ENCODE peak calls at places on chromosomes 11 and 22, in six cellular contexts. One of them, this sample, is unnamed.

GRCh38 chr22:28464179-28464578 is 215.5 kb downstream of the TTC28 start:
- DNase-seq in HCT116: no peak
- DNase-seq in breast epithelium: no peak
- DNase-seq in spleen: no peak
- DNase-seq in vagina: no peak
- DNase-seq in stomach: no peak
- DNase-seq in this sample: no peak

GRCh38 chr11:20438637-20439036 is 51.1 kb downstream of the PRMT3 start:
- DNase-seq in stomach: no peak
- DNase-seq in vagina: no peak
- DNase-seq in spleen: no peak
- DNase-seq in breast epithelium: no peak
- DNase-seq in HCT116: no peak
- DNase-seq in this sample: no peak

GRCh38 chr11:113241190-113242051 is 73.0 kb upstream of the TTC12 start:
- DNase-seq in HCT116: no peak
- DNase-seq in stomach: no peak
- DNase-seq in breast epithelium: no peak
- DNase-seq in spleen: no peak
- DNase-seq in vagina: no peak
- DNase-seq in this sample: no peak

GRCh38 chr22:28102413-28102812 is 183.4 kb upstream of the PITPNB start:
- DNase-seq in breast epithelium: no peak
- DNase-seq in vagina: no peak
- DNase-seq in HCT116: no peak
- DNase-seq in spleen: no peak
- DNase-seq in stomach: no peak
- DNase-seq in this sample: no peak

GRCh38 chr11:89175796-89176195 is 1.9 kb upstream of the TYR start:
- DNase-seq in spleen: no peak
- DNase-seq in breast epithelium: no peak
- DNase-seq in HCT116: no peak
- DNase-seq in vagina: no peak
- DNase-seq in stomach: no peak
- DNase-seq in this sample: no peak

GRCh38 chr22:49091451-49091850 is 736.2 kb downstream of the BRD1 start:
- DNase-seq in vagina: no peak
- DNase-seq in spleen: peak; percentile 45
- DNase-seq in stomach: no peak
- DNase-seq in HCT116: no peak
- DNase-seq in breast epithelium: no peak
- DNase-seq in this sample: no peak

GRCh38 chr22:50201191-50202129 is 649 bp downstream of the SELENOO start:
- DNase-seq in vagina: no peak
- DNase-seq in breast epithelium: no peak
- DNase-seq in stomach: peak; percentile 62
- DNase-seq in spleen: peak; percentile 87
- DNase-seq in HCT116: no peak
- DNase-seq in this sample: no peak

GRCh38 chr22:47177334-47177815 is 414.9 kb downstream of the TBC1D22A start:
- DNase-seq in vagina: no peak
- DNase-seq in breast epithelium: no peak
- DNase-seq in spleen: peak; percentile 58
- DNase-seq in HCT116: no peak
- DNase-seq in stomach: no peak
- DNase-seq in this sample: peak; percentile 47

GRCh38 chr11:120666121-120666639 is 154.6 kb downstream of the GRIK4 start:
- DNase-seq in spleen: no peak
- DNase-seq in HCT116: no peak
- DNase-seq in breast epithelium: no peak
- DNase-seq in vagina: no peak
- DNase-seq in stomach: no peak
- DNase-seq in this sample: no peak

GRCh38 chr11:116948375-116948774 is 111.0 kb upstream of the APOA1 start:
- DNase-seq in HCT116: peak; percentile 42
- DNase-seq in spleen: no peak
- DNase-seq in vagina: no peak
- DNase-seq in breast epithelium: no peak
- DNase-seq in stomach: no peak
- DNase-seq in this sample: no peak

GRCh38 chr11:45405916-45406670 is 120.0 kb upstream of the SYT13 start:
- DNase-seq in vagina: no peak
- DNase-seq in spleen: no peak
- DNase-seq in HCT116: no peak
- DNase-seq in stomach: peak; percentile 11
- DNase-seq in breast epithelium: no peak
- DNase-seq in this sample: no peak

GRCh38 chr11:15967966-15968365 is 388.4 kb downstream of the SOX6 start:
- DNase-seq in breast epithelium: no peak
- DNase-seq in HCT116: no peak
- DNase-seq in vagina: no peak
- DNase-seq in spleen: no peak
- DNase-seq in stomach: no peak
- DNase-seq in this sample: no peak

GRCh38 chr11:117799634-117800033 is 2.6 kb upstream of the DSCAML1 start:
- DNase-seq in spleen: no peak
- DNase-seq in breast epithelium: no peak
- DNase-seq in vagina: no peak
- DNase-seq in stomach: no peak
- DNase-seq in HCT116: no peak
- DNase-seq in this sample: no peak

GRCh38 chr11:78110351-78110750 is 29.1 kb downstream of the ALG8 start:
- DNase-seq in breast epithelium: no peak
- DNase-seq in spleen: no peak
- DNase-seq in HCT116: no peak
- DNase-seq in vagina: no peak
- DNase-seq in stomach: no peak
- DNase-seq in this sample: no peak

GRCh38 chr22:30472994-30473720 is 1.3 kb upstream of the SEC14L3 start:
- DNase-seq in HCT116: no peak
- DNase-seq in spleen: no peak
- DNase-seq in vagina: no peak
- DNase-seq in stomach: no peak
- DNase-seq in breast epithelium: no peak
- DNase-seq in this sample: no peak

GRCh38 chr11:100863080-100863581 is 176.0 kb downstream of the ARHGAP42 start:
- DNase-seq in spleen: no peak
- DNase-seq in HCT116: no peak
- DNase-seq in stomach: peak; percentile 52
- DNase-seq in vagina: no peak
- DNase-seq in breast epithelium: no peak
- DNase-seq in this sample: no peak
- TF ChIP-seq POLR2AphosphoS5 in spleen: peak; percentile 7
- TF ChIP-seq POLR2AphosphoS5 in HCT116: no peak
- TF ChIP-seq POLR2AphosphoS5 in stomach: peak; percentile 51
- TF ChIP-seq POLR2AphosphoS5 in vagina: no peak
- TF ChIP-seq POLR2AphosphoS5 in breast epithelium: no peak
- TF ChIP-seq POLR2AphosphoS5 in this sample: no peak

DNA sequence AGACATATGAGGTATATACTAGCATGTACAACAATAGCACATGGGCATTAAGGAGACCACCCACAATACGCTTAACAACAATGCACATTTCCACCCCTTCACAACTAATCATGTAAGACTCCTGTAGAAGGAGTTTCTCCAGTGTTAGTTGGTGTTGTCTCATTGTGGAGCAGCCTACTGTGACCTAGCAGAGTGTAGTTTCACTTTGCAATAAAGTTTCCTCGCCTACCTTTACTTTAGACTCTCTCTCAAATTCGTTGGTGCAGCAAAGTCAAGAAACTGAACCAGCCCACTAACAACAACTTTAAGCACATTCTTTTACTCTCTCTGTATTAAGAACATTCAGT is 863.6 kb downstream of the FAM181B start:
- DNase-seq in HCT116: no peak
- DNase-seq in vagina: no peak
- DNase-seq in spleen: no peak
- DNase-seq in breast epithelium: no peak
- DNase-seq in stomach: no peak
- DNase-seq in this sample: no peak
- TF ChIP-seq POLR2AphosphoS5 in HCT116: no peak
- TF ChIP-seq POLR2AphosphoS5 in vagina: no peak
- TF ChIP-seq POLR2AphosphoS5 in spleen: no peak
- TF ChIP-seq POLR2AphosphoS5 in breast epithelium: no peak
- TF ChIP-seq POLR2AphosphoS5 in stomach: no peak
- TF ChIP-seq POLR2AphosphoS5 in this sample: no peak

DNA sequence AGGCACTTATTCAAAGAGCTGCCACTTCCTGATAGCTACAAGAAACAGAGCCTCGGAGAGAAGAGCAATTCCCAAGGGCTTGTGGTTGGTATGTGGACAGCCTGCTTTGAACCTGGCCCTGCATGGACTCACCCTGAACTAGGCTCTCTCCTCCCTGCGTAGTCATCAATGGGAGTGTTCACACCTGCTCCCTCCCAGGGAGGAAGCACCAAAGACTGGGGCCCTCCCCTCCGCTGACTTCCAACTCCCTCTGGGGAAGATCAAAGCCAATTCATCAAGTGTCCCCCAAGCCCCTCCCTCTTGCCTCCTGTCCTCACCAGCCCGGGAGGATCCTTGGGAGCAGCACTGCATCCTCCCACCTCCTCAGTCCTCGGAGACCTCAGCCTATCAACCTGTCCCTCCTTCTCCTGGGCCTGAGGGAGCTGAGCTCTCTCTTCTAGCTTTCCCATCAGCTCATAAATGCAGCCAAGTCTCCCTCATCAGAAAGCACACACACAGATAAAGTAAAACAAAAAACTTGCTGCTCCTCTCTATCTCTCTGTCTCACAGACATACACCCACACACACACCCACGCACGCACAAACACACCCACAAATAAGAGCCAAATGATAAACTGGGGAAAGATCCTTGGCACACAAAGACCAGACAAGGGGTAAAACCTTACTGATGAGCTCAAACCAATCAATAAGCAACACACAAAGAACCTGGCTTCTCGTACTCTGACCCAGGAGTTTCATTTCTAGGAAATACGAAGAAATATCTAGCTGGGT is 3.3 kb downstream of the A4GALT start:
- DNase-seq in breast epithelium: no peak
- DNase-seq in spleen: no peak
- DNase-seq in stomach: no peak
- DNase-seq in HCT116: no peak
- DNase-seq in vagina: no peak
- DNase-seq in this sample: no peak
- TF ChIP-seq POLR2AphosphoS5 in breast epithelium: no peak
- TF ChIP-seq POLR2AphosphoS5 in spleen: no peak
- TF ChIP-seq POLR2AphosphoS5 in stomach: no peak
- TF ChIP-seq POLR2AphosphoS5 in HCT116: no peak
- TF ChIP-seq POLR2AphosphoS5 in vagina: peak; percentile 42
- TF ChIP-seq POLR2AphosphoS5 in this sample: no peak

GRCh38 chr11:9462172-9462799 is 1.5 kb downstream of the ZNF143 start:
- DNase-seq in vagina: no peak
- DNase-seq in stomach: no peak
- DNase-seq in spleen: peak; percentile 54
- DNase-seq in HCT116: no peak
- DNase-seq in breast epithelium: no peak
- DNase-seq in this sample: no peak

GRCh38 chr11:9459573-9460321 is 1.1 kb upstream of the ZNF143 start:
- DNase-seq in stomach: no peak
- DNase-seq in HCT116: peak; percentile 22
- DNase-seq in breast epithelium: no peak
- DNase-seq in spleen: peak; percentile 75
- DNase-seq in vagina: peak; percentile 87
- DNase-seq in this sample: no peak

GRCh38 chr11:9460322-9461067 is at the start of gene ZNF143:
- DNase-seq in vagina: peak; percentile 100
- DNase-seq in spleen: peak; percentile 99
- DNase-seq in HCT116: peak; percentile 100
- DNase-seq in breast epithelium: peak; percentile 100
- DNase-seq in stomach: peak; percentile 100
- DNase-seq in this sample: peak; percentile 100

GRCh38 chr11:9461760-9462134 is 935 bp downstream of the ZNF143 start:
- DNase-seq in vagina: no peak
- DNase-seq in breast epithelium: no peak
- DNase-seq in stomach: no peak
- DNase-seq in HCT116: no peak
- DNase-seq in spleen: no peak
- DNase-seq in this sample: no peak

GRCh38 chr11:9461068-9461759 is 402 bp downstream of the ZNF143 start:
- DNase-seq in breast epithelium: peak; percentile 69
- DNase-seq in vagina: peak; percentile 94
- DNase-seq in stomach: peak; percentile 83
- DNase-seq in spleen: peak; percentile 96
- DNase-seq in HCT116: no peak
- DNase-seq in this sample: peak; percentile 94
- TF ChIP-seq POLR2AphosphoS5 in breast epithelium: peak; percentile 75
- TF ChIP-seq POLR2AphosphoS5 in vagina: no peak
- TF ChIP-seq POLR2AphosphoS5 in stomach: peak; percentile 81
- TF ChIP-seq POLR2AphosphoS5 in spleen: peak; percentile 83
- TF ChIP-seq POLR2AphosphoS5 in HCT116: peak; percentile 99
- TF ChIP-seq POLR2AphosphoS5 in this sample: peak; percentile 85

GRCh38 chr11:105447936-105448702 is 161.8 kb upstream of the GRIA4 start:
- DNase-seq in stomach: no peak
- DNase-seq in breast epithelium: no peak
- DNase-seq in spleen: peak; percentile 14
- DNase-seq in vagina: no peak
- DNase-seq in HCT116: no peak
- DNase-seq in this sample: no peak
- TF ChIP-seq POLR2AphosphoS5 in stomach: no peak
- TF ChIP-seq POLR2AphosphoS5 in breast epithelium: no peak
- TF ChIP-seq POLR2AphosphoS5 in spleen: no peak
- TF ChIP-seq POLR2AphosphoS5 in vagina: no peak
- TF ChIP-seq POLR2AphosphoS5 in HCT116: no peak
- TF ChIP-seq POLR2AphosphoS5 in this sample: no peak

DNA sequence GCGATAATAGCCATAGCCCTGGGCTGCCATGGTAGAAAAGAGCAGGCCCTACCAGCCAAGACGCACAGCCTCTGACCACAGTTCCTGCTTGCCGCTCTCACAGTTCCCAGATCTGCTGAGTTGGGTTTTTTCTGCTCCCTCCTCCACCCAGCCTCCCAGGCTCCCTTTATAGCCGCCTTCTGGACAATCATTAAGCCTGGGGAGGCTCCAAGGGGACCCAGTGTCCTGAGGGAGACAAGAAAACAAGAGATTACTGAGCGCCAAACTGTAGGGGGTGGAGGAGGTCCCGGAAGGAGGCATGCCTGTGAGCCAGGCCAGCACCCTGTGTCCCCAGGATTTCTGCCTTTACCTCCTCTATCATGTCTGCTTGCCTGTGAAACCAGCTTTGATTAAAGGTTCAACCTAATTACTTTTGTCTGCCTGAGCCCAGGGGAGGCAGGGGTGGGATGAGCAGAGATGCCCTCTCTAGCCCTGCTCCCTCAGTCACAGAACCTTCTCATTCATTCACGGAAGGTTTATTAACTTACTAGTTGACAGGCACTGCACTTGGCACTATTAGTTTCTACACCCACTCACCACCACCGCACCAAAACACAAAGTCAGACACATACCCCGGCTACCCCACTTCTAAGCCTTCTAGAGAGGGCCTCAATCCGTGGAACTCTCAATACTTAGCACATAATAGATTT is 1.2 kb downstream of the SLC37A4 start:
- DNase-seq in stomach: peak; percentile 78
- DNase-seq in HCT116: no peak
- DNase-seq in breast epithelium: no peak
- DNase-seq in spleen: peak; percentile 59
- DNase-seq in vagina: no peak
- DNase-seq in this sample: no peak
- TF ChIP-seq POLR2AphosphoS5 in stomach: peak; percentile 57
- TF ChIP-seq POLR2AphosphoS5 in HCT116: no peak
- TF ChIP-seq POLR2AphosphoS5 in breast epithelium: no peak
- TF ChIP-seq POLR2AphosphoS5 in spleen: no peak
- TF ChIP-seq POLR2AphosphoS5 in vagina: no peak
- TF ChIP-seq POLR2AphosphoS5 in this sample: no peak